ENCODE peak calls at places on chromosomes 6 and 20, in six cellular contexts. V is activated naive CD4-positive, alpha-beta T cell; G is heart left ventricle; X is NCI-H1105 treated with DMSO at 0.1 percent for 48 hours; E is skeletal muscle cell; B is nucleus accumbens. N is an unnamed sample.

GRCh38 chr6:170082531-170083187 is 208.2 kb downstream of the DLL1 start:
- DNase-seq in V (no peak), G (peak), X (no peak), E (no peak), B (no peak), N (no peak)

GRCh38 chr20:60138263-60139127 is 180.3 kb downstream of the CDH26 start:
- DNase-seq in V (no peak), G (no peak), X (no peak), E (no peak), B (no peak), N (no peak)

GRCh38 chr20:38748863-38749153 is 548 bp downstream of the ACTR5 start:
- DNase-seq in V (no peak), G (no peak), X (peak), E (no peak), B (no peak), N (no peak)

GRCh38 chr6:109865968-109866367 is 112.1 kb upstream of the GPR6 start:
- DNase-seq in V (no peak), G (no peak), X (no peak), E (no peak), B (no peak), N (no peak)

GRCh38 chr6:14217728-14218637 is 100.4 kb downstream of the CD83 start:
- DNase-seq in V (no peak), G (no peak), X (no peak), E (no peak), B (no peak), N (no peak)

GRCh38 chr6:25661129-25661779 is 9.2 kb downstream of the SCGN start:
- DNase-seq in V (no peak), G (no peak), X (no peak), E (no peak), B (no peak), N (no peak)

GRCh38 chr6:40474937-40475336 is 112.2 kb downstream of the LRFN2 start:
- DNase-seq in V (no peak), G (no peak), X (no peak), E (no peak), B (no peak), N (no peak)

GRCh38 chr6:71347119-71347518 is 58.5 kb downstream of the OGFRL1 start:
- DNase-seq in V (no peak), G (no peak), X (no peak), E (no peak), B (no peak), N (no peak)